ENCODE peak calls at places on chromosomes 16 and 17, in eight cellular contexts. One of them, this sample, is unnamed.

GRCh38 chr16:57000271-57001025 is 11.1 kb downstream of the NLRC5 start:
- DNase-seq in aorta: peak; percentile 92
- DNase-seq in CD4-positive, alpha-beta T cell: peak; percentile 35
- DNase-seq in testis: no peak
- DNase-seq in mesenchymal stem cell: peak; percentile 93
- DNase-seq in dorsolateral prefrontal cortex: no peak
- DNase-seq in hepatocyte: no peak
- DNase-seq in ascending aorta: peak; percentile 91
- DNase-seq in this sample: peak; percentile 88

GRCh38 chr16:31451681-31452351 is 7.5 kb upstream of the ARMC5 start:
- DNase-seq in hepatocyte: peak; percentile 89
- DNase-seq in mesenchymal stem cell: peak; percentile 84
- DNase-seq in testis: peak; percentile 82
- DNase-seq in CD4-positive, alpha-beta T cell: no peak
- DNase-seq in aorta: peak; percentile 81
- DNase-seq in ascending aorta: no peak
- DNase-seq in dorsolateral prefrontal cortex: peak; percentile 60
- DNase-seq in this sample: peak; percentile 84

GRCh38 chr17:56679148-56679766 is 85.8 kb downstream of the NOG start:
- DNase-seq in testis: no peak
- DNase-seq in ascending aorta: no peak
- DNase-seq in mesenchymal stem cell: peak; percentile 57
- DNase-seq in dorsolateral prefrontal cortex: no peak
- DNase-seq in hepatocyte: peak; percentile 51
- DNase-seq in CD4-positive, alpha-beta T cell: no peak
- DNase-seq in aorta: no peak
- DNase-seq in this sample: no peak

GRCh38 chr17:32625971-32626370 is 139.2 kb downstream of the CDK5R1 start:
- DNase-seq in testis: no peak
- DNase-seq in hepatocyte: no peak
- DNase-seq in aorta: no peak
- DNase-seq in ascending aorta: no peak
- DNase-seq in mesenchymal stem cell: no peak
- DNase-seq in CD4-positive, alpha-beta T cell: no peak
- DNase-seq in dorsolateral prefrontal cortex: peak; percentile 60
- DNase-seq in this sample: no peak

GRCh38 chr17:8741366-8741765 is 3.3 kb downstream of the CCDC42 start:
- DNase-seq in mesenchymal stem cell: no peak
- DNase-seq in testis: no peak
- DNase-seq in ascending aorta: no peak
- DNase-seq in hepatocyte: no peak
- DNase-seq in dorsolateral prefrontal cortex: no peak
- DNase-seq in aorta: no peak
- DNase-seq in CD4-positive, alpha-beta T cell: no peak
- DNase-seq in this sample: no peak

GRCh38 chr17:75087558-75088453 is at the start of gene SLC16A5:
- DNase-seq in aorta: peak; percentile 92
- DNase-seq in hepatocyte: peak; percentile 94
- DNase-seq in testis: peak; percentile 66
- DNase-seq in ascending aorta: peak; percentile 86
- DNase-seq in CD4-positive, alpha-beta T cell: peak; percentile 41
- DNase-seq in mesenchymal stem cell: peak; percentile 93
- DNase-seq in dorsolateral prefrontal cortex: no peak
- DNase-seq in this sample: peak; percentile 97

GRCh38 chr17:36901506-36901905 is 35.8 kb upstream of the LHX1 start:
- DNase-seq in aorta: no peak
- DNase-seq in testis: no peak
- DNase-seq in CD4-positive, alpha-beta T cell: no peak
- DNase-seq in ascending aorta: no peak
- DNase-seq in dorsolateral prefrontal cortex: no peak
- DNase-seq in hepatocyte: peak; percentile 48
- DNase-seq in mesenchymal stem cell: peak; percentile 48
- DNase-seq in this sample: no peak

GRCh38 chr17:17579691-17580090 is 11.8 kb downstream of the PEMT start:
- DNase-seq in CD4-positive, alpha-beta T cell: no peak
- DNase-seq in hepatocyte: no peak
- DNase-seq in testis: no peak
- DNase-seq in aorta: no peak
- DNase-seq in ascending aorta: no peak
- DNase-seq in mesenchymal stem cell: no peak
- DNase-seq in dorsolateral prefrontal cortex: no peak
- DNase-seq in this sample: no peak

GRCh38 chr17:37683454-37683984 is 40.3 kb upstream of the DDX52 start:
- DNase-seq in dorsolateral prefrontal cortex: no peak
- DNase-seq in aorta: no peak
- DNase-seq in hepatocyte: no peak
- DNase-seq in mesenchymal stem cell: no peak
- DNase-seq in CD4-positive, alpha-beta T cell: no peak
- DNase-seq in testis: no peak
- DNase-seq in ascending aorta: no peak
- DNase-seq in this sample: no peak

GRCh38 chr16:58266336-58266735 is 28.5 kb downstream of the PRSS54 start:
- DNase-seq in dorsolateral prefrontal cortex: no peak
- DNase-seq in CD4-positive, alpha-beta T cell: no peak
- DNase-seq in mesenchymal stem cell: no peak
- DNase-seq in testis: no peak
- DNase-seq in hepatocyte: no peak
- DNase-seq in ascending aorta: no peak
- DNase-seq in aorta: no peak
- DNase-seq in this sample: no peak

GRCh38 chr16:58265480-58266052 is 29.3 kb downstream of the PRSS54 start:
- DNase-seq in CD4-positive, alpha-beta T cell: no peak
- DNase-seq in mesenchymal stem cell: no peak
- DNase-seq in dorsolateral prefrontal cortex: no peak
- DNase-seq in ascending aorta: no peak
- DNase-seq in aorta: no peak
- DNase-seq in testis: no peak
- DNase-seq in hepatocyte: no peak
- DNase-seq in this sample: no peak

GRCh38 chr16:58264007-58264406 is 30.8 kb downstream of the PRSS54 start:
- DNase-seq in testis: no peak
- DNase-seq in aorta: no peak
- DNase-seq in mesenchymal stem cell: no peak
- DNase-seq in ascending aorta: no peak
- DNase-seq in hepatocyte: no peak
- DNase-seq in CD4-positive, alpha-beta T cell: no peak
- DNase-seq in dorsolateral prefrontal cortex: no peak
- DNase-seq in this sample: no peak

GRCh38 chr16:58262592-58262991 is 32.2 kb downstream of the PRSS54 start:
- DNase-seq in ascending aorta: no peak
- DNase-seq in hepatocyte: no peak
- DNase-seq in CD4-positive, alpha-beta T cell: no peak
- DNase-seq in aorta: no peak
- DNase-seq in mesenchymal stem cell: no peak
- DNase-seq in dorsolateral prefrontal cortex: no peak
- DNase-seq in testis: no peak
- DNase-seq in this sample: no peak

GRCh38 chr16:58264961-58265479 is 29.8 kb downstream of the PRSS54 start:
- DNase-seq in aorta: no peak
- DNase-seq in CD4-positive, alpha-beta T cell: no peak
- DNase-seq in mesenchymal stem cell: peak; percentile 79
- DNase-seq in testis: no peak
- DNase-seq in dorsolateral prefrontal cortex: no peak
- DNase-seq in hepatocyte: peak; percentile 81
- DNase-seq in ascending aorta: no peak
- DNase-seq in this sample: no peak
- H3K27ac ChIP-seq in aorta: no peak overlapping the region
- H3K27ac ChIP-seq in CD4-positive, alpha-beta T cell: no peak overlapping the region
- H3K27ac ChIP-seq in mesenchymal stem cell: peak overlapping the region; percentile 9
- H3K27ac ChIP-seq in testis: no peak overlapping the region
- H3K27ac ChIP-seq in dorsolateral prefrontal cortex: no peak overlapping the region
- H3K27ac ChIP-seq in hepatocyte: peak overlapping the region; percentile 90
- H3K27ac ChIP-seq in ascending aorta: no peak overlapping the region
- H3K27ac ChIP-seq in this sample: no peak overlapping the region

GRCh38 chr17:72423718-72424117 is 302.9 kb downstream of the SOX9 start:
- DNase-seq in hepatocyte: no peak
- DNase-seq in aorta: no peak
- DNase-seq in testis: no peak
- DNase-seq in ascending aorta: no peak
- DNase-seq in mesenchymal stem cell: no peak
- DNase-seq in CD4-positive, alpha-beta T cell: no peak
- DNase-seq in dorsolateral prefrontal cortex: no peak
- DNase-seq in this sample: no peak

GRCh38 chr17:72422204-72422504 is 301.3 kb downstream of the SOX9 start:
- DNase-seq in CD4-positive, alpha-beta T cell: no peak
- DNase-seq in hepatocyte: no peak
- DNase-seq in testis: no peak
- DNase-seq in ascending aorta: no peak
- DNase-seq in mesenchymal stem cell: no peak
- DNase-seq in aorta: no peak
- DNase-seq in dorsolateral prefrontal cortex: no peak
- DNase-seq in this sample: no peak

GRCh38 chr17:72423286-72423589 is 302.4 kb downstream of the SOX9 start:
- DNase-seq in mesenchymal stem cell: no peak
- DNase-seq in hepatocyte: no peak
- DNase-seq in ascending aorta: no peak
- DNase-seq in dorsolateral prefrontal cortex: no peak
- DNase-seq in aorta: no peak
- DNase-seq in CD4-positive, alpha-beta T cell: no peak
- DNase-seq in testis: no peak
- DNase-seq in this sample: no peak

GRCh38 chr17:72421128-72422092 is 300.6 kb downstream of the SOX9 start:
- DNase-seq in hepatocyte: peak; percentile 90
- DNase-seq in ascending aorta: no peak
- DNase-seq in CD4-positive, alpha-beta T cell: no peak
- DNase-seq in mesenchymal stem cell: peak; percentile 97
- DNase-seq in aorta: no peak
- DNase-seq in testis: no peak
- DNase-seq in dorsolateral prefrontal cortex: no peak
- DNase-seq in this sample: no peak

GRCh38 chr17:72422505-72423285 is 301.9 kb downstream of the SOX9 start:
- DNase-seq in aorta: peak; percentile 86
- DNase-seq in dorsolateral prefrontal cortex: no peak
- DNase-seq in ascending aorta: peak; percentile 73
- DNase-seq in mesenchymal stem cell: peak; percentile 99
- DNase-seq in CD4-positive, alpha-beta T cell: no peak
- DNase-seq in testis: no peak
- DNase-seq in hepatocyte: peak; percentile 86
- DNase-seq in this sample: peak; percentile 86
- H3K27ac ChIP-seq in aorta: no peak overlapping the region
- H3K27ac ChIP-seq in dorsolateral prefrontal cortex: no peak overlapping the region
- H3K27ac ChIP-seq in ascending aorta: no peak overlapping the region
- H3K27ac ChIP-seq in mesenchymal stem cell: peak overlapping the region; percentile 63
- H3K27ac ChIP-seq in CD4-positive, alpha-beta T cell: no peak overlapping the region
- H3K27ac ChIP-seq in testis: no peak overlapping the region
- H3K27ac ChIP-seq in hepatocyte: peak overlapping the region; percentile 97
- H3K27ac ChIP-seq in this sample: no peak overlapping the region

GRCh38 chr16:20875358-20875656 is 24.9 kb downstream of the DCUN1D3 start:
- DNase-seq in aorta: no peak
- DNase-seq in CD4-positive, alpha-beta T cell: no peak
- DNase-seq in testis: no peak
- DNase-seq in dorsolateral prefrontal cortex: no peak
- DNase-seq in mesenchymal stem cell: no peak
- DNase-seq in hepatocyte: no peak
- DNase-seq in ascending aorta: no peak
- DNase-seq in this sample: no peak
- H3K27ac ChIP-seq in aorta: no peak overlapping the region
- H3K27ac ChIP-seq in CD4-positive, alpha-beta T cell: no peak overlapping the region
- H3K27ac ChIP-seq in testis: no peak overlapping the region
- H3K27ac ChIP-seq in dorsolateral prefrontal cortex: no peak overlapping the region
- H3K27ac ChIP-seq in mesenchymal stem cell: no peak overlapping the region
- H3K27ac ChIP-seq in hepatocyte: no peak overlapping the region
- H3K27ac ChIP-seq in ascending aorta: no peak overlapping the region
- H3K27ac ChIP-seq in this sample: no peak overlapping the region

GRCh38 chr16:2822158-2822495 is 5.1 kb downstream of the PRSS21 start:
- DNase-seq in mesenchymal stem cell: no peak
- DNase-seq in testis: no peak
- DNase-seq in CD4-positive, alpha-beta T cell: no peak
- DNase-seq in ascending aorta: no peak
- DNase-seq in hepatocyte: no peak
- DNase-seq in dorsolateral prefrontal cortex: no peak
- DNase-seq in aorta: peak; percentile 51
- DNase-seq in this sample: no peak
- H3K27ac ChIP-seq in mesenchymal stem cell: no peak overlapping the region
- H3K27ac ChIP-seq in testis: no peak overlapping the region
- H3K27ac ChIP-seq in CD4-positive, alpha-beta T cell: no peak overlapping the region
- H3K27ac ChIP-seq in ascending aorta: no peak overlapping the region
- H3K27ac ChIP-seq in hepatocyte: no peak overlapping the region
- H3K27ac ChIP-seq in dorsolateral prefrontal cortex: no peak overlapping the region
- H3K27ac ChIP-seq in aorta: no peak overlapping the region
- H3K27ac ChIP-seq in this sample: no peak overlapping the region

DNA sequence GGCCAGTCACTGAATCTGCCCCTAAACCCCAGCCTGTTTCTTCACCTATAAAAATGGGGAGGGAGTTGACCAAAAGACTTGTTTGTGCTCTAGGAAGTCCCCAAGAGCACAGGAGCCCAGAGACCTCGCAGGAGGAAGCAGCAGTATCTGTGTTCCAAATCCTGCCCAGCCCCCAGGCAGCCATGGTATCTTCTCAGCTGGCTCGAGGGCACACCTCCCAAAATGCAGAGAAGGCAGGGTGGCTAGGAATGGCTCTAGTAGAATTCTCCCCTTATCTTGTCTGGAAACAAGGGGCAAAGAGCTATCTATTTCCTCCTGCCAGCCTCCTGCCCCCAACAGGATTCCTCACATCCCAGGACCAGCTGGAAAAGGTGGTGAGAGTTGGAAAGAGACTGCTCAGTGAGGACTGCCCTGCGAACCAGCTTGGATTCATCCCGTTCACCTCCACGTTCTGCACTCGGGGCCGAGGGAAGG is 8.6 kb upstream of the TSPOAP1 start:
- DNase-seq in testis: no peak
- DNase-seq in aorta: peak; percentile 67
- DNase-seq in CD4-positive, alpha-beta T cell: peak; percentile 64
- DNase-seq in hepatocyte: no peak
- DNase-seq in ascending aorta: no peak
- DNase-seq in dorsolateral prefrontal cortex: no peak
- DNase-seq in mesenchymal stem cell: no peak
- DNase-seq in this sample: no peak
- H3K27ac ChIP-seq in testis: peak overlapping the region; percentile 59
- H3K27ac ChIP-seq in aorta: no peak overlapping the region
- H3K27ac ChIP-seq in CD4-positive, alpha-beta T cell: peak overlapping the region; percentile 98
- H3K27ac ChIP-seq in hepatocyte: no peak overlapping the region
- H3K27ac ChIP-seq in ascending aorta: peak overlapping the region; percentile 77
- H3K27ac ChIP-seq in dorsolateral prefrontal cortex: no peak overlapping the region
- H3K27ac ChIP-seq in mesenchymal stem cell: no peak overlapping the region
- H3K27ac ChIP-seq in this sample: no peak overlapping the region

This sample was measured in right cardiac atrium.